ENCODE peak calls at places on chromosomes 3 and 15, in ten cellular contexts. One of them, this sample, is unnamed.

GRCh38 chr3:64872385-64872784 is 184.6 kb upstream of the ADAMTS9 start:
- DNase-seq in stomach: no peak
- DNase-seq in activated T-helper 1 cell treated with Interleukin-2 at 50 U/mL for 16 hours: no peak
- DNase-seq in KBM-7: no peak
- DNase-seq in NCI-H526: no peak
- DNase-seq in head of caudate nucleus: no peak
- DNase-seq in LHCN-M2: peak; percentile 30
- DNase-seq in immature natural killer cell: no peak
- DNase-seq in central memory CD4-positive, alpha-beta T cell: no peak
- DNase-seq in HuH-7.5: no peak
- DNase-seq in this sample: no peak

GRCh38 chr3:172046268-172046915 is 7.0 kb downstream of the FNDC3B start:
- DNase-seq in activated T-helper 1 cell treated with Interleukin-2 at 50 U/mL for 16 hours: no peak
- DNase-seq in head of caudate nucleus: no peak
- DNase-seq in KBM-7: no peak
- DNase-seq in LHCN-M2: peak; percentile 37
- DNase-seq in HuH-7.5: no peak
- DNase-seq in central memory CD4-positive, alpha-beta T cell: no peak
- DNase-seq in NCI-H526: no peak
- DNase-seq in stomach: no peak
- DNase-seq in immature natural killer cell: no peak
- DNase-seq in this sample: no peak

GRCh38 chr3:89617706-89618105 is 510.3 kb downstream of the EPHA3 start:
- DNase-seq in central memory CD4-positive, alpha-beta T cell: no peak
- DNase-seq in immature natural killer cell: no peak
- DNase-seq in LHCN-M2: peak; percentile 3
- DNase-seq in NCI-H526: no peak
- DNase-seq in activated T-helper 1 cell treated with Interleukin-2 at 50 U/mL for 16 hours: no peak
- DNase-seq in head of caudate nucleus: no peak
- DNase-seq in KBM-7: no peak
- DNase-seq in HuH-7.5: no peak
- DNase-seq in stomach: no peak
- DNase-seq in this sample: no peak

GRCh38 chr15:75024102-75024636 is 779 bp downstream of the PPCDC start:
- DNase-seq in HuH-7.5: peak; percentile 61
- DNase-seq in activated T-helper 1 cell treated with Interleukin-2 at 50 U/mL for 16 hours: no peak
- DNase-seq in stomach: no peak
- DNase-seq in LHCN-M2: peak; percentile 60
- DNase-seq in head of caudate nucleus: no peak
- DNase-seq in central memory CD4-positive, alpha-beta T cell: no peak
- DNase-seq in NCI-H526: no peak
- DNase-seq in KBM-7: peak; percentile 89
- DNase-seq in immature natural killer cell: no peak
- DNase-seq in this sample: no peak

GRCh38 chr15:74045184-74045583 is 37.2 kb downstream of the GOLGA6A start:
- DNase-seq in head of caudate nucleus: no peak
- DNase-seq in activated T-helper 1 cell treated with Interleukin-2 at 50 U/mL for 16 hours: no peak
- DNase-seq in KBM-7: no peak
- DNase-seq in stomach: no peak
- DNase-seq in NCI-H526: no peak
- DNase-seq in immature natural killer cell: no peak
- DNase-seq in central memory CD4-positive, alpha-beta T cell: no peak
- DNase-seq in LHCN-M2: no peak
- DNase-seq in HuH-7.5: no peak
- DNase-seq in this sample: no peak

GRCh38 chr15:70967646-70968045 is 75.0 kb downstream of the LRRC49 start:
- DNase-seq in HuH-7.5: no peak
- DNase-seq in stomach: no peak
- DNase-seq in activated T-helper 1 cell treated with Interleukin-2 at 50 U/mL for 16 hours: no peak
- DNase-seq in KBM-7: no peak
- DNase-seq in LHCN-M2: no peak
- DNase-seq in head of caudate nucleus: no peak
- DNase-seq in central memory CD4-positive, alpha-beta T cell: no peak
- DNase-seq in immature natural killer cell: no peak
- DNase-seq in NCI-H526: no peak
- DNase-seq in this sample: no peak

GRCh38 chr3:16994842-16995535 is 110.2 kb downstream of the PLCL2 start:
- DNase-seq in HuH-7.5: peak; percentile 25
- DNase-seq in immature natural killer cell: no peak
- DNase-seq in NCI-H526: peak; percentile 21
- DNase-seq in KBM-7: no peak
- DNase-seq in central memory CD4-positive, alpha-beta T cell: no peak
- DNase-seq in LHCN-M2: no peak
- DNase-seq in head of caudate nucleus: no peak
- DNase-seq in stomach: peak; percentile 31
- DNase-seq in activated T-helper 1 cell treated with Interleukin-2 at 50 U/mL for 16 hours: no peak
- DNase-seq in this sample: no peak

GRCh38 chr15:98927057-98927456 is 80.5 kb downstream of the PGPEP1L start:
- DNase-seq in immature natural killer cell: no peak
- DNase-seq in head of caudate nucleus: no peak
- DNase-seq in activated T-helper 1 cell treated with Interleukin-2 at 50 U/mL for 16 hours: no peak
- DNase-seq in NCI-H526: no peak
- DNase-seq in KBM-7: no peak
- DNase-seq in stomach: no peak
- DNase-seq in HuH-7.5: no peak
- DNase-seq in central memory CD4-positive, alpha-beta T cell: no peak
- DNase-seq in LHCN-M2: no peak
- DNase-seq in this sample: no peak

This sample was measured in epithelial cell of proximal tubule.